ENCODE peak calls at places on chromosomes 5 and 9, in six cellular contexts. E, P, S, T, H and W are unnamed samples.

GRCh38 chr5:107359916-107360234 is 310.9 kb downstream of the EFNA5 start:
- DNase-seq in S (peak; percentile 21), H (no peak), T (no peak), P (no peak), E (no peak), W (no peak)

GRCh38 chr9:96299823-96300222 is 2.2 kb downstream of the HSD17B3 start:
- DNase-seq in H (no peak), E (no peak), P (no peak), S (peak; percentile 78), T (no peak), W (no peak)

GRCh38 chr5:111392181-111392580 is 120.2 kb downstream of the STARD4 start:
- DNase-seq in T (no peak), E (no peak), P (no peak), S (no peak), H (no peak), W (no peak)

GRCh38 chr9:127835930-127836586 is 18.4 kb downstream of the ENG start:
- DNase-seq in S (no peak), E (no peak), H (no peak), P (no peak), T (no peak), W (no peak)

GRCh38 chr5:144265643-144266042 is 95.0 kb downstream of the KCTD16 start:
- DNase-seq in P (no peak), E (no peak), T (no peak), H (no peak), S (no peak), W (no peak)

GRCh38 chr5:115549154-115549553 is 4.6 kb upstream of the FEM1C start:
- DNase-seq in E (no peak), S (no peak), P (no peak), H (peak; percentile 26), T (no peak), W (no peak)

GRCh38 chr5:116378007-116378831 is 196.4 kb downstream of the SEMA6A start:
- DNase-seq in T (no peak), P (peak; percentile 91), H (no peak), E (no peak), S (no peak), W (no peak)

GRCh38 chr5:96036301-96036700 is 74.7 kb upstream of the ELL2 start:
- DNase-seq in S (no peak), T (no peak), H (no peak), P (no peak), E (no peak), W (no peak)

GRCh38 chr5:160894-161540 is 30.3 kb upstream of the LRRC14B start:
- DNase-seq in P (no peak), S (no peak), E (no peak), H (no peak), T (no peak), W (no peak)

GRCh38 chr9:135604437-135605237 is 34.7 kb downstream of the GLT6D1 start:
- DNase-seq in E (no peak), P (no peak), H (no peak), T (no peak), S (no peak), W (no peak)